ENCODE peak calls at places on chromosomes 7 and 10, in seven cellular contexts. H is H9, F is IMR-90, Z is hepatocyte, M is PC-3, R is MM.1S, U is mammary epithelial cell. Y is an unnamed sample.

GRCh38 chr10:126924915-126925300 is 19.7 kb downstream of the DOCK1 start:
- DNase-seq in H (no peak), F (peak; percentile 60), Z (no peak), M (peak; percentile 77), R (no peak), U (peak; percentile 90), Y (peak; percentile 92)

GRCh38 chr7:7719235-7719634 is 828 bp upstream of the RPA3 start:
- DNase-seq in H (no peak), F (peak; percentile 99), Z (peak; percentile 49), M (peak; percentile 77), R (peak; percentile 94), U (peak; percentile 96), Y (peak; percentile 93)

GRCh38 chr7:28957064-28957821 is 887 bp downstream of the TRIL start:
- DNase-seq in H (peak; percentile 70), F (no peak), Z (peak; percentile 36), M (no peak), R (no peak), U (no peak), Y (no peak)

GRCh38 chr10:52064084-52064845 is 249.8 kb upstream of the DKK1 start:
- DNase-seq in H (no peak), F (no peak), Z (no peak), M (no peak), R (no peak), U (no peak), Y (no peak)

GRCh38 chr7:1592299-1592842 is 22.5 kb upstream of the PSMG3 start:
- DNase-seq in H (no peak), F (no peak), Z (no peak), M (no peak), R (no peak), U (no peak), Y (peak; percentile 34)

GRCh38 chr7:6589829-6590644 is at the start of gene INTS15:
- DNase-seq in H (peak; percentile 81), F (peak; percentile 77), Z (peak; percentile 94), M (peak; percentile 86), R (peak; percentile 86), U (peak; percentile 75), Y (peak; percentile 99)

GRCh38 chr7:79414910-79415309 is 38.6 kb downstream of the MAGI2 start:
- DNase-seq in H (no peak), F (no peak), Z (no peak), M (no peak), R (no peak), U (no peak), Y (no peak)

GRCh38 chr10:11861811-11862210 is 38.7 kb downstream of the PROSER2 start:
- DNase-seq in H (no peak), F (no peak), Z (no peak), M (no peak), R (no peak), U (no peak), Y (no peak)

DNA sequence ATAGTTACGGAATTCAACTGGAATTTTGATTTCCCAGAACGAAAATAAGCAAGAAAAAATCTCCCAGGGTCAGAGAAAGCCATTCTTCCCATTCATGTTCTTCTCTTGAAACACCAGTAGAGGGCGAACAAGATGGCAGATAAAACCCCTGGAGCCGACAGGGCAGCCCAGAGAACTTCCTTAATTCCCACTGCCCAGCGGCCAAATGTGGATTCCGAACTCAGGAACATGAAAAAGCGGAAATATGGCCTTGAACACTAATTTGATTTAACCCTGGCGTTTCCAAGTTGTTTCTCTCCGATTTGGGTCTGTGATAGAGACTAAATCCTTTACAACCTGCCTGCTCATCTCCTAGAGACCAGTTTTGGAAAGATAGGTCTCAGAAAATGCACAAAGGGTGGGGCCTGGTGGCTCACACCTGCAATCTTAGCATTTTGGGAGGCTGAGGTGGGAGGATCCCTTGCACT is 100.7 kb upstream of the WAC start:
- DNase-seq in H (peak; percentile 73), F (peak; percentile 75), Z (peak; percentile 81), M (peak; percentile 64), R (peak; percentile 32), U (peak; percentile 43), Y (peak; percentile 79)
- H2AFZ ChIP-seq in H (peak overlapping the region; percentile 87), F (peak overlapping the region; percentile 60), Z (no peak overlapping the region), M (peak overlapping the region; percentile 85), R (peak overlapping the region; percentile 68), U (peak overlapping the region; percentile 76), Y (peak overlapping the region; percentile 89)

GRCh38 chr10:72687035-72687434 is 4.9 kb upstream of the MCU start:
- DNase-seq in H (no peak), F (no peak), Z (peak; percentile 46), M (no peak), R (no peak), U (no peak), Y (no peak)

GRCh38 chr10:72689660-72690059 is 2.3 kb upstream of the MCU start:
- DNase-seq in H (no peak), F (no peak), Z (no peak), M (no peak), R (no peak), U (no peak), Y (no peak)

GRCh38 chr10:72685264-72685921 is 6.5 kb upstream of the MCU start:
- DNase-seq in H (no peak), F (no peak), Z (no peak), M (no peak), R (no peak), U (no peak), Y (no peak)

GRCh38 chr10:72690071-72690755 is 1.7 kb upstream of the MCU start:
- DNase-seq in H (no peak), F (no peak), Z (no peak), M (peak; percentile 54), R (no peak), U (no peak), Y (peak; percentile 17)

DNA sequence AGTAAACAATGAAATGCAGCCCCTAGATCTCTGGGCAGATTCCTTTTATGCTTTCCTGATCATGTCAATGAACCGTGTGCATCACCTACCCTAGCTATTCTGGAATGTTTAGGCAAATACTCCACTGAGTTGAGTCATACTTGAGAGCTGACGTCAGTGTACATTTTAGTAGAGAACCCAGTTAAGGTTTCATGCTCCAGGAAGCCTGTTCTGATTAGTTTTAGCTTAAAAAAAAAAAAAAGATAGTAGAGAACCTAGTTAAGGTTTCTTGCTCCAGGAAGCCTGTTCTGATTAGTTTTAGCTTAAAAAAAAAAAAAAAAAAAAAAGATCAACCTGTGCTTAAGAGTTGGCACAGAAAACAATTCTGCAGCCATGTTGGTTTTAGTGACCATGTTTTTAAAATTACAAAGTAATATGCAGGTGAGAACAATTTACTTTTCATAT is 3.7 kb upstream of the MCU start:
- DNase-seq in H (no peak), F (peak; percentile 95), Z (peak; percentile 76), M (peak; percentile 88), R (no peak), U (peak; percentile 83), Y (peak; percentile 86)
- H3K27ac ChIP-seq in H (no peak overlapping the region), F (no peak overlapping the region), Z (peak overlapping the region; percentile 94), M (peak overlapping the region; percentile 71), R (no peak overlapping the region), U (peak overlapping the region; percentile 41), Y (peak overlapping the region; percentile 46)

DNA sequence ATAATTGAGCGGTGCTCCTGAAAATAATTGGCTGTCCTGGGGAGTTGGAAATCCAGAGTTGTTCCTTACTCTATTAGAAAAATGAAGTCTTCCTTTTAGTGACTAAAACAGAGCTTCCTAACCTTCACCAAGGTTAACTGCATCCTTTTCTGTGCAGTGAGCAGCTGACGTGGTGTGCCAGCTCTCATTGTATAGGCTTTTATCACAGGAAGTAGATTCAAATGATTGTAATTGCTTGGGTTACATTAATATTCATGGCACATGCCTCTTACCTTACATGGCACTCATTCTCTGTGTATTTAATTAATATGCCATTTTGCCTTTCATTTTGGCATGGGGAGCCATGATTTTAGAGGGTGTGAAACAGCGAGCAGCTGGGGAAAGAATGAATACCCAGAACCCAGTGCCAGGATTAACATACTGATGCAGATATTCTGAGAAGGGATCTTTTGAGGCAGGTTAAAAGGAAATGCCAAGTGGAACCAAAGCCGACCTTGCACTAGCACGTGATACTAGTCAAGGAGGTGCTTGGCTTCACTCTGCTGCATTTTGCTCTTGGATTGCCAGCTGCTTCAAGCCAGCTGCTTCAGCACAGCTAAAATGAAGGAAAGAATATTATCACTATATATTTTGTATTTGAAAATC is 115.3 kb downstream of the ST7 start:
- DNase-seq in H (no peak), F (no peak), Z (no peak), M (no peak), R (no peak), U (no peak), Y (no peak)
- H3K4me2 ChIP-seq in H (no peak overlapping the region), F (no peak overlapping the region), Z (no peak overlapping the region), M (no peak overlapping the region), R (no peak overlapping the region), U (no peak overlapping the region), Y (no peak overlapping the region)

GRCh38 chr10:24097771-24098207 is 111.1 kb upstream of the KIAA1217 start:
- DNase-seq in H (peak; percentile 28), F (no peak), Z (no peak), M (no peak), R (no peak), U (no peak), Y (no peak)
- H2AFZ ChIP-seq in H (no peak overlapping the region), F (no peak overlapping the region), Z (no peak overlapping the region), M (no peak overlapping the region), R (no peak overlapping the region), U (no peak overlapping the region), Y (no peak overlapping the region)

GRCh38 chr7:18541189-18541870 is 45.8 kb downstream of the HDAC9 start:
- DNase-seq in H (no peak), F (peak; percentile 32), Z (no peak), M (no peak), R (no peak), U (no peak), Y (peak; percentile 21)
- H3K27ac ChIP-seq in H (no peak overlapping the region), F (peak overlapping the region; percentile 100), Z (no peak overlapping the region), M (peak overlapping the region; percentile 27), R (no peak overlapping the region), U (no peak overlapping the region), Y (peak overlapping the region; percentile 82)

GRCh38 chr10:31317652-31318381 is 1.2 kb upstream of the ZEB1 start:
- DNase-seq in H (no peak), F (no peak), Z (no peak), M (no peak), R (peak; percentile 75), U (no peak), Y (no peak)

GRCh38 chr10:31315453-31315852 is 3.6 kb upstream of the ZEB1 start:
- DNase-seq in H (no peak), F (peak; percentile 82), Z (no peak), M (peak; percentile 77), R (no peak), U (peak; percentile 54), Y (peak; percentile 85)

GRCh38 chr10:31318382-31318853 is 598 bp upstream of the ZEB1 start:
- DNase-seq in H (peak; percentile 44), F (peak; percentile 80), Z (peak; percentile 73), M (peak; percentile 75), R (no peak), U (peak; percentile 81), Y (peak; percentile 96)

GRCh38 chr10:31317171-31317570 is 1.8 kb upstream of the ZEB1 start:
- DNase-seq in H (no peak), F (no peak), Z (no peak), M (no peak), R (no peak), U (no peak), Y (no peak)

GRCh38 chr10:31314256-31315183 is 4.5 kb upstream of the ZEB1 start:
- DNase-seq in H (no peak), F (no peak), Z (no peak), M (no peak), R (no peak), U (no peak), Y (no peak)
- H3K4me2 ChIP-seq in H (no peak overlapping the region), F (peak overlapping the region; percentile 65), Z (no peak overlapping the region), M (peak overlapping the region; percentile 19), R (no peak overlapping the region), U (no peak overlapping the region), Y (peak overlapping the region; percentile 2)